ENCODE peak calls at places on chromosomes 16 and 17, in eight cellular contexts. Q is transverse colon, W is psoas muscle, H is GM23338, A is mesendoderm, L is cardiac muscle cell, C is tibial artery, V is ovary. O is an unnamed sample.

GRCh38 chr17:80992077-80992947 is 671 bp downstream of the CHMP6 start:
- DNase-seq in A (no peak), V (peak; percentile 13), C (no peak), H (peak; percentile 57), L (no peak), Q (peak; percentile 23), W (no peak), O (no peak)

GRCh38 chr17:2776589-2777241 is 19.5 kb upstream of the RAP1GAP2 start:
- DNase-seq in C (no peak), H (peak; percentile 84), A (peak; percentile 33), L (no peak), W (no peak), Q (peak; percentile 24), V (no peak), O (no peak)

GRCh38 chr16:23900480-23901177 is 64.8 kb downstream of the PRKCB start:
- DNase-seq in Q (no peak), L (no peak), V (no peak), C (no peak), W (no peak), H (no peak), A (no peak), O (no peak)

GRCh38 chr16:8673611-8674412 is 605 bp upstream of the ABAT start:
- DNase-seq in C (no peak), W (no peak), L (no peak), Q (no peak), V (no peak), A (no peak), H (peak; percentile 65), O (no peak)

GRCh38 chr16:58516768-58517107 is 1.4 kb downstream of the SETD6 start:
- DNase-seq in L (no peak), H (no peak), W (no peak), V (no peak), A (no peak), C (no peak), Q (no peak), O (no peak)

GRCh38 chr16:728131-728889 is 1.4 kb downstream of the HAGHL start:
- DNase-seq in C (no peak), L (peak; percentile 82), A (peak; percentile 75), Q (peak; percentile 79), W (peak; percentile 67), H (peak; percentile 80), V (peak; percentile 41), O (peak; percentile 82)

GRCh38 chr17:29883497-29883896 is 46.5 kb downstream of the SSH2 start:
- DNase-seq in V (no peak), L (no peak), H (no peak), W (no peak), C (no peak), A (no peak), Q (no peak), O (no peak)

GRCh38 chr17:54901230-54901847 is 687 bp downstream of the TOM1L1 start:
- DNase-seq in H (peak; percentile 6), Q (peak; percentile 28), L (peak; percentile 47), V (no peak), W (no peak), A (peak; percentile 39), C (no peak), O (no peak)

GRCh38 chr17:43360376-43360738 is 38.4 kb upstream of the ARL4D start:
- DNase-seq in Q (peak; percentile 72), A (no peak), H (no peak), W (no peak), V (no peak), C (no peak), L (peak; percentile 88), O (no peak)

GRCh38 chr17:5610956-5611355 is 26.6 kb upstream of the NLRP1 start:
- DNase-seq in A (peak; percentile 57), H (no peak), W (no peak), C (no peak), V (no peak), Q (no peak), L (no peak), O (no peak)

DNA sequence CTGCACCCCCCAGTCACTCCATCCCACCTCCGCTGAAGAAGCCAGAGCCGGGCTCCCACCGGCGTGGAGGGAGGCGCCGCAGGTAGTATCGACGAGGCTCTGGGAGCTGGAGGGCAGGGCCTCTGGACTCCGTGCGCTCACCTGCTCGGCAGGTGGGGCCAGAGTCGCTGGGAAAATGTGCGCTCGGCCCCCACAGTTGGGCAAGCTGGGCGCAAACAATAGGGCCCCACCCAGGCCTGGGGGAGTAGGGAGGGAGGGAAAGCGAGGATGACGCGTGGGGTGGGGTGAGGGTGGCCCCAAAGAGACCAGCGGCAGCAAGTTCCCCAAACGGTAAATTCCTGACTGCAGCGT is 660 bp downstream of the JUP start:
- DNase-seq in W (no peak), L (no peak), C (no peak), H (peak; percentile 79), A (peak; percentile 80), V (no peak), Q (peak; percentile 88), O (peak; percentile 82)
- H3K4me1 ChIP-seq in W (peaks cover 46% of the 10 kb centered on the region), L (peaks cover 35% of the 10 kb centered on the region), C (peaks cover 40% of the 10 kb centered on the region), H (peaks cover 23% of the 10 kb centered on the region), A (peaks cover 6% of the 10 kb centered on the region), V (peaks cover 2% of the 10 kb centered on the region), Q (peaks cover 47% of the 10 kb centered on the region), O (peaks cover 61% of the 10 kb centered on the region)

DNA sequence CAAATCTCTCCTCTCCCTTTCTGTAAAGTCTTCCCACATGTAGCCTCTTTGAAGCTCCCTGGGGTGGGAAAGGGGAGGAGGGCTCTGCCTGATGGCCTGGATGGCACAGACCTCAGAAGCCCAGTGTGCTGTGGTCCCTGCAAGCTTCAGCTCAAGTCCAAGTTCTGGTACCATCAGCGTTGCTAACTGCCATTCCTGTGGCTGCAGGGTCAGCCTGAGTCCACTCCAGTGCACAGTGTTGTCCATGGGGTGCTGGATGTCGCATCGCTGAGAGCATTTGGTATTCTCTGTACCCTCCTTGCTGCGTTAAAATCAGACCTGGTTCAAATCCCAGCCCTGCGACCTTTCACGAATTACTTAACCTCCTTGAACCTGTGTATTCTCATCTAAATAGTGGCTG is 105.1 kb downstream of the RAB11FIP4 start:
- DNase-seq in A (no peak), H (no peak), W (no peak), Q (no peak), C (no peak), V (no peak), L (no peak), O (no peak)
- H3K4me1 ChIP-seq in A (peaks cover 9% of the 10 kb centered on the region), H (peaks cover 48% of the 10 kb centered on the region), W (peaks cover 16% of the 10 kb centered on the region), Q (peaks cover 54% of the 10 kb centered on the region), C (peaks cover 12% of the 10 kb centered on the region), V (peaks cover 4% of the 10 kb centered on the region), L (peaks cover 25% of the 10 kb centered on the region), O (peaks cover 6% of the 10 kb centered on the region)

DNA sequence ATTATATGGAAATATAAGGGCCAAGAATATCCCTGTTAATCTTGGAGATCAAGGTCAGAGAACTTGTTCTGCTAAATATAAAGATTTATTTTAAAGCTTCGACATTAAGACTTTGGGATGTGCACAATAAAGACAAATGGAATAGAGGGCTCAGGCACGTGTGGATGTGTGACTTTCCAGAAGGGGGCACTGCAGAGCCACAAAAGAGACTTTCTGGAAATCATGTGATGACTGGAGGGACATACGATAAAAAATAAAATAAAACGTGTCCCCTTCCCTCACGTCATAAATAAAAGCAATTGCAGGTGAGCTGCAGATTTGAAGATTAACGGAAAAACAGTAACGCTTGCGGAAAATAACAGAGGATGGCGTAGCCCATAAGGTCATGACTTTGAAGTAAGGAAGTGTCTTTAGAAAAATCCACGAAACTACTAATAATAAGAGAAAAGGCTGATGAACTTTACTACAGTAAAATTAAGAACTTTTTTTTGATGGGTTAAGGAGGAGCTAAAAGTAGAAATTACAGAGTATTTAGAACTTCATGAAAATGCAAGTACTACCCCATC is 9.4 kb upstream of the ENGASE start:
- DNase-seq in H (peak; percentile 77), Q (peak; percentile 75), A (peak; percentile 61), W (no peak), C (no peak), V (no peak), L (peak; percentile 54), O (no peak)
- H3K4me1 ChIP-seq in H (no peaks in the 10 kb centered on the region), Q (peaks cover 5% of the 10 kb centered on the region), A (no peaks in the 10 kb centered on the region), W (no peaks in the 10 kb centered on the region), C (no peaks in the 10 kb centered on the region), V (no peaks in the 10 kb centered on the region), L (no peaks in the 10 kb centered on the region), O (no peaks in the 10 kb centered on the region)

DNA sequence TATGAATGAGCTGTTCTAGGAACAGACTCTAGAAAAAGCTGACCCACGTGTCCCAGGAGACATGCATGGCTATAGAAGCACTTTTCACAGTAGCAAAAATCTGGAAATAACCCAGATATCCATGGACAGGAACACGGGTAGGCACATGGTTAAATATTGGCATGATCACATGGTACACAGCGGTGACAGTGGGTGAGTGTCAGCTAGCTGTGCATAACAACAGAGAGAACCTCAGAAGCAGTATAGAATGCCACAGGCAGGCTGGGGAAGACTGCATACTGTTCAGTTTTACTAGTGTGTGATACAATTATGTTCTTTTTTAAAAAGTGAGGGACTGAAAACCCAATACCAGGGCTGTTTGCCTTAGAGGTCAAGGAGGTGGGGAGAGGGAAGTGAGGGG is 31.4 kb downstream of the EPN2 start:
- DNase-seq in V (no peak), Q (no peak), C (no peak), A (no peak), H (no peak), L (no peak), W (no peak), O (no peak)
- H3K4me1 ChIP-seq in V (peaks cover 12% of the 10 kb centered on the region), Q (peaks cover 59% of the 10 kb centered on the region), C (peaks cover 97% of the 10 kb centered on the region), A (no peaks in the 10 kb centered on the region), H (peaks cover 12% of the 10 kb centered on the region), L (peaks cover 36% of the 10 kb centered on the region), W (peaks cover 75% of the 10 kb centered on the region), O (peaks cover 58% of the 10 kb centered on the region)

GRCh38 chr16:74468807-74469511 is 47.7 kb upstream of the CLEC18B start:
- DNase-seq in A (no peak), C (no peak), Q (no peak), H (no peak), L (no peak), W (no peak), V (no peak), O (no peak)
- H3K4me1 ChIP-seq in A (no peaks in the 10 kb centered on the region), C (no peaks in the 10 kb centered on the region), Q (no peaks in the 10 kb centered on the region), H (no peaks in the 10 kb centered on the region), L (peaks cover 8% of the 10 kb centered on the region), W (no peaks in the 10 kb centered on the region), V (no peaks in the 10 kb centered on the region), O (no peaks in the 10 kb centered on the region)

GRCh38 chr17:78133971-78134898 is 3.7 kb downstream of the TMC8 start:
- DNase-seq in A (peak; percentile 94), W (no peak), Q (peak; percentile 82), V (no peak), L (peak; percentile 44), C (no peak), H (peak; percentile 93), O (peak; percentile 75)
- H3K4me1 ChIP-seq in A (peaks cover 9% of the 10 kb centered on the region), W (no peaks in the 10 kb centered on the region), Q (peaks cover 32% of the 10 kb centered on the region), V (no peaks in the 10 kb centered on the region), L (peaks cover 4% of the 10 kb centered on the region), C (peaks cover 20% of the 10 kb centered on the region), H (peaks cover 21% of the 10 kb centered on the region), O (peaks cover 12% of the 10 kb centered on the region)

DNA sequence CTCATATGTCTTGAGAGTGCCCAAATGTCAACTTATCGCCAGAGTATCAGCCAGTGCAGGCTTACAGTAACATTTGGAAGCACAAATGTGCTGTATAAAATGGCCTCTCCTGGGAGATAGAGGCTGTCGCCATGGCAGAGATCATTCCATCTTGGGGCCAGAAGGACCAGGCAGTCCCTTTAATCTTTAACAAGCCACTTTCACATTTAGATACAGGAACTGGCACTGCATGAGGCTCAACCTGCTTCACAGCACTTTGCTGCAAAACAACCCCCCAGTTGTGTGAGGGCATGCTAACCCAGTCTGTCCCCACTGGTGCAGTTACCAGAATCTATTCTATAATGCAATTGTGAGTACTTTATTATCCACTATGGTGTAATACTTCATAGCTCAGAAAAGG is 4.7 kb upstream of the RFFL start:
- DNase-seq in Q (no peak), L (no peak), C (no peak), A (no peak), V (no peak), W (no peak), H (no peak), O (no peak)
- H3K4me1 ChIP-seq in Q (peaks cover 41% of the 10 kb centered on the region), L (peaks cover 6% of the 10 kb centered on the region), C (peaks cover 13% of the 10 kb centered on the region), A (peaks cover 2% of the 10 kb centered on the region), V (no peaks in the 10 kb centered on the region), W (peaks cover 13% of the 10 kb centered on the region), H (peaks cover 21% of the 10 kb centered on the region), O (peaks cover 6% of the 10 kb centered on the region)

O was measured in left lung.